ENCODE peak calls at places on chromosomes 13 and 19, in ten cellular contexts. K is bronchial epithelial cell, O is fibroblast of mammary gland, R is fibroblast of pulmonary artery, B is body of pancreas, C is fibroblast of lung, S is prostate gland, U is HL-60, E is colonic mucosa, I is brain microvascular endothelial cell. W is an unnamed sample.

GRCh38 chr13:47932953-47933687 is 68.0 kb downstream of the SUCLA2 start:
- DNase-seq in K (no peak), O (no peak), R (no peak), B (no peak), C (no peak), S (no peak), U (peak; percentile 12), E (no peak), I (no peak), W (no peak)

GRCh38 chr19:21101511-21102242 is 19.7 kb downstream of the ZNF714 start:
- DNase-seq in K (no peak), O (no peak), R (no peak), B (no peak), C (peak; percentile 32), S (no peak), U (no peak), E (no peak), I (no peak), W (no peak)

GRCh38 chr13:36163809-36164308 is 32.7 kb upstream of the DCLK1 start:
- DNase-seq in K (peak; percentile 46), O (peak; percentile 89), R (peak; percentile 87), B (peak; percentile 52), C (peak; percentile 96), S (no peak), U (no peak), E (peak; percentile 22), I (peak; percentile 95), W (peak; percentile 59)

GRCh38 chr19:7910321-7911161 is 4.1 kb upstream of the TGFBR3L start:
- DNase-seq in K (no peak), O (no peak), R (no peak), B (peak; percentile 13), C (no peak), S (no peak), U (no peak), E (no peak), I (no peak), W (no peak)

GRCh38 chr13:39602614-39603366 is at the start of gene LHFPL6:
- DNase-seq in K (peak; percentile 64), O (peak; percentile 69), R (peak; percentile 81), B (peak; percentile 65), C (peak; percentile 83), S (peak; percentile 79), U (no peak), E (peak; percentile 73), I (peak; percentile 77), W (no peak)

GRCh38 chr13:96491103-96491502 is 401.2 kb downstream of the HS6ST3 start:
- DNase-seq in K (no peak), O (no peak), R (no peak), B (peak; percentile 48), C (no peak), S (no peak), U (no peak), E (no peak), I (no peak), W (no peak)

GRCh38 chr19:46733693-46734240 is 12.1 kb upstream of the FKRP start:
- DNase-seq in K (no peak), O (no peak), R (no peak), B (no peak), C (no peak), S (no peak), U (no peak), E (no peak), I (no peak), W (no peak)

GRCh38 chr19:51777570-51778460 is 16.8 kb downstream of the FPR2 start:
- DNase-seq in K (peak; percentile 70), O (peak; percentile 91), R (peak; percentile 96), B (peak; percentile 48), C (peak; percentile 81), S (peak; percentile 62), U (peak; percentile 67), E (peak; percentile 47), I (peak; percentile 67), W (peak; percentile 41)

GRCh38 chr13:38979891-38980627 is 10.6 kb downstream of the STOML3 start:
- DNase-seq in K (no peak), O (peak; percentile 23), R (peak; percentile 11), B (peak; percentile 51), C (no peak), S (no peak), U (no peak), E (no peak), I (no peak), W (no peak)

GRCh38 chr13:23820530-23820929 is 68.7 kb downstream of the MIPEP start:
- DNase-seq in K (no peak), O (no peak), R (no peak), B (no peak), C (no peak), S (no peak), U (no peak), E (no peak), I (no peak), W (no peak)

GRCh38 chr13:111270765-111271164 is 49.7 kb upstream of the TEX29 start:
- DNase-seq in K (peak; percentile 28), O (peak; percentile 69), R (no peak), B (no peak), C (peak; percentile 59), S (no peak), U (no peak), E (no peak), I (peak; percentile 70), W (no peak)

GRCh38 chr19:11421607-11422098 is 2.5 kb upstream of the RGL3 start:
- DNase-seq in K (no peak), O (no peak), R (no peak), B (peak; percentile 48), C (no peak), S (no peak), U (no peak), E (peak; percentile 76), I (no peak), W (no peak)

GRCh38 chr19:31331536-31331935 is 17.7 kb downstream of the TSHZ3 start:
- DNase-seq in K (no peak), O (no peak), R (no peak), B (no peak), C (no peak), S (no peak), U (no peak), E (no peak), I (no peak), W (no peak)

GRCh38 chr13:43156916-43157315 is 133.5 kb downstream of the DNAJC15 start:
- DNase-seq in K (no peak), O (no peak), R (no peak), B (no peak), C (peak; percentile 85), S (no peak), U (no peak), E (no peak), I (no peak), W (no peak)

GRCh38 chr13:43157796-43158195 is 134.4 kb downstream of the DNAJC15 start:
- DNase-seq in K (no peak), O (no peak), R (no peak), B (no peak), C (peak; percentile 40), S (no peak), U (no peak), E (no peak), I (no peak), W (no peak)

GRCh38 chr13:43154839-43155238 is 131.5 kb downstream of the DNAJC15 start:
- DNase-seq in K (no peak), O (no peak), R (no peak), B (no peak), C (no peak), S (no peak), U (no peak), E (no peak), I (no peak), W (no peak)

GRCh38 chr13:43154083-43154739 is 130.8 kb downstream of the DNAJC15 start:
- DNase-seq in K (no peak), O (no peak), R (no peak), B (no peak), C (peak; percentile 60), S (no peak), U (no peak), E (no peak), I (no peak), W (no peak)

DNA sequence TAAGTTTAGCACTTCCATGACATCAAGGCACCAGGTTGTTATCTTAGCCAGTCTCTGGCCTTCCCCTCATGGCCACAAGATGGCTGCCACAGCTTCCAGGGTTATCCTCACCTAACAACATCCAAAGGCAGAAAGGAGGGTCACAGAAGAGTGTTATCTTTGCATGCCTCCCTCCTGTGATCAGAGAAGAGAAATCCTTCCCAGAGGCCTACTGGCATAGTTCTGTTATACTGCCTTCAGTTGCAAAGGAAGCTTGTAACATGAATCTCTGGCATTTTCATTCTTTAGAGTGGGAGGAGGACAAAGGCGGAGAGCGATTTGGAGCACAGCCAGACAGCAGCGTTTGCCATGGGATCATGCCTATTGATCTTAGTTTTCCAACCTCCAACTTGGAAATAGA is 135.6 kb downstream of the DNAJC15 start:
- DNase-seq in K (peak; percentile 31), O (peak; percentile 42), R (peak; percentile 67), B (no peak), C (peak; percentile 80), S (no peak), U (no peak), E (no peak), I (peak; percentile 49), W (no peak)
- TF ChIP-seq CTCF in K (peak; percentile 11), O (peak; percentile 38), R (peak; percentile 22), B (no peak), C (peak; percentile 29), S (no peak), U (no peak), E (no peak), I (peak; percentile 58), W (no peak)

GRCh38 chr19:55402509-55402908 is 5.1 kb downstream of the UBE2S start:
- DNase-seq in K (no peak), O (no peak), R (no peak), B (no peak), C (no peak), S (no peak), U (no peak), E (no peak), I (no peak), W (no peak)
- H3K4me3 ChIP-seq in K (no peak overlapping the region), O (no peak overlapping the region), R (no peak overlapping the region), B (no peak overlapping the region), C (no peak overlapping the region), S (no peak overlapping the region), U (no peak overlapping the region), E (no peak overlapping the region), I (no peak overlapping the region), W (no peak overlapping the region)

GRCh38 chr19:39412100-39412866 is at the start of gene PLEKHG2:
- DNase-seq in K (peak; percentile 98), O (peak; percentile 99), R (peak; percentile 100), B (peak; percentile 95), C (peak; percentile 99), S (peak; percentile 99), U (peak; percentile 98), E (peak; percentile 95), I (peak; percentile 99), W (peak; percentile 95)
- TF ChIP-seq CTCF in K (peak; percentile 91), O (peak; percentile 51), R (peak; percentile 62), B (peak; percentile 73), C (peak; percentile 66), S (peak; percentile 93), U (no peak), E (peak; percentile 82), I (peak; percentile 90), W (peak; percentile 76)

DNA sequence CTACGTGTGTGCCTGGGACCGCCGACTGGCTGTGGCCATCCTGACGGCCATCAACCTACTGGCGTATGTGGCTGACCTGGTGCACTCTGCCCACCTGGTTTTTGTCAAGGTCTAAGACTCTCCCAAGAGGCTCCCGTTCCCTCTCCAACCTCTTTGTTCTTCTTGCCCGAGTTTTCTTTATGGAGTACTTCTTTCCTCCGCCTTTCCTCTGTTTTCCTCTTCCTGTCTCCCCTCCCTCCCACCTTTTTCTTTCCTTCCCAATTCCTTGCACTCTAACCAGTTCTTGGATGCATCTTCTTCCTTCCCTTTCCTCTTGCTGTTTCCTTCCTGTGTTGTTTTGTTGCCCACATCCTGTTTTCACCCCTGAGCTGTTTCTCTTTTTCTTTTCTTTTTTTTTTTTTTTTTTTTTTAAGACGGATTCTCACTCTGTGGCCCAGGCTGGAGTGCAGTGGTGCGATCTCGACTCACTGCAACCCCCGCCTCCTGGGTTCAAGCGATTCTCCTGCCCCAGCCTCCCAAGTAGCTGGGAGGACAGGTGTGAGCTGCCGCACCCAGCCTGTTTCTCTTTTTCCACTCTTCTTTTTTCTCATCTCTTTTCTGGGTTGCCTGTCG is 6.8 kb downstream of the MYADM start:
- DNase-seq in K (no peak), O (no peak), R (no peak), B (no peak), C (no peak), S (no peak), U (no peak), E (no peak), I (no peak), W (no peak)
- H3K4me3 ChIP-seq in K (no peak overlapping the region), O (no peak overlapping the region), R (no peak overlapping the region), B (no peak overlapping the region), C (no peak overlapping the region), S (no peak overlapping the region), U (no peak overlapping the region), E (no peak overlapping the region), I (no peak overlapping the region), W (no peak overlapping the region)

W was measured in epithelial cell of proximal tubule.